ENCODE peak calls at places on chromosomes 7 and 10, in nine cellular contexts. L is SW480; R is activated T-cell treated with anti-CD3 and anti-CD28 coated beads for 4 hours; G is iPS-NIHi11; Z is kidney tubule cell; T is left ventricle myocardium inferior; Y is CD8-positive, alpha-beta memory T cell; U is AG08396; J is activated CD4-positive, alpha-beta T cell treated with anti-CD3 and anti-CD28 coated beads, Interleukin-2, amount 50 U/mL, for 1 hour. W is an unnamed sample.

GRCh38 chr7:85175217-85175616 is 11.6 kb downstream of the SEMA3D start:
- DNase-seq in L (no peak), R (no peak), G (no peak), Z (no peak), T (no peak), Y (no peak), U (no peak), J (no peak), W (no peak)

GRCh38 chr10:84696610-84697009 is 368.2 kb downstream of the CCSER2 start:
- DNase-seq in L (no peak), R (no peak), G (no peak), Z (no peak), T (no peak), Y (no peak), U (no peak), J (no peak), W (no peak)

GRCh38 chr7:42831051-42831952 is 80.6 kb downstream of the C7orf25 start:
- DNase-seq in L (peak), R (no peak), G (peak), Z (peak), T (peak), Y (no peak), U (peak), J (no peak), W (no peak)

GRCh38 chr10:77532068-77532467 is 105.5 kb downstream of the KCNMA1 start:
- DNase-seq in L (no peak), R (no peak), G (no peak), Z (no peak), T (no peak), Y (no peak), U (peak), J (no peak), W (peak)

GRCh38 chr10:18505719-18506118 is 145.7 kb downstream of the NSUN6 start:
- DNase-seq in L (no peak), R (no peak), G (no peak), Z (no peak), T (no peak), Y (no peak), U (peak), J (no peak), W (no peak)

GRCh38 chr10:18437486-18437885 is 213.9 kb downstream of the NSUN6 start:
- DNase-seq in L (no peak), R (no peak), G (no peak), Z (peak), T (no peak), Y (no peak), U (no peak), J (no peak), W (no peak)

GRCh38 chr10:131822694-131823245 is 78.0 kb upstream of the PPP2R2D start:
- DNase-seq in L (no peak), R (no peak), G (no peak), Z (no peak), T (no peak), Y (no peak), U (no peak), J (no peak), W (peak)

GRCh38 chr7:116674508-116675173 is 2.6 kb downstream of the MET start:
- DNase-seq in L (no peak), R (no peak), G (no peak), Z (peak), T (no peak), Y (no peak), U (no peak), J (no peak), W (peak)

GRCh38 chr10:42738669-42739068 is 43.9 kb upstream of the BMS1 start:
- DNase-seq in L (no peak), R (no peak), G (no peak), Z (no peak), T (no peak), Y (no peak), U (no peak), J (no peak), W (no peak)

GRCh38 chr7:73668103-73668937 is 689 bp downstream of the VPS37D start:
- DNase-seq in L (no peak), R (no peak), G (peak), Z (peak), T (no peak), Y (no peak), U (peak), J (no peak), W (peak)

GRCh38 chr10:103852189-103852711 is 3.1 kb downstream of the SH3PXD2A start:
- DNase-seq in L (no peak), R (no peak), G (no peak), Z (no peak), T (peak), Y (no peak), U (peak), J (no peak), W (peak)

GRCh38 chr10:59905735-59906416 is 480 bp downstream of the CCDC6 start:
- DNase-seq in L (no peak), R (no peak), G (no peak), Z (no peak), T (no peak), Y (peak), U (no peak), J (no peak), W (peak)

GRCh38 chr7:92904292-92905131 is 68.1 kb upstream of the CDK6 start:
- DNase-seq in L (peak), R (peak), G (peak), Z (peak), T (no peak), Y (peak), U (peak), J (peak), W (peak)

GRCh38 chr7:117085769-117086463 is 132.6 kb downstream of the ST7 start:
- DNase-seq in L (no peak), R (no peak), G (no peak), Z (peak), T (no peak), Y (no peak), U (peak), J (no peak), W (no peak)

GRCh38 chr7:97005764-97006145 is 402 bp downstream of the DLX6 start:
- DNase-seq in L (no peak), R (no peak), G (no peak), Z (no peak), T (no peak), Y (no peak), U (no peak), J (peak), W (no peak)

GRCh38 chr10:121303273-121303890 is 294.9 kb downstream of the FGFR2 start:
- DNase-seq in L (no peak), R (no peak), G (no peak), Z (no peak), T (no peak), Y (no peak), U (no peak), J (no peak), W (no peak)

GRCh38 chr7:41045556-41046123 is 657.2 kb downstream of the INHBA start:
- DNase-seq in L (peak), R (no peak), G (peak), Z (peak), T (no peak), Y (no peak), U (no peak), J (no peak), W (no peak)

GRCh38 chr7:150322833-150323681 is at the start of the genes ACTR3C and LRRC61:
- DNase-seq in L (peak), R (peak), G (peak), Z (peak), T (peak), Y (peak), U (no peak), J (peak), W (peak)